ENCODE peak calls at places on chromosomes 13 and 19, in six cellular contexts. C is AG10803, O is body of pancreas, S is amniotic epithelial cell, G is MCF 10A, R is cardiac septum. E is an unnamed sample.

GRCh38 chr19:42076375-42076944 is 494 bp downstream of the ZNF574 start:
- DNase-seq in G (no peak), C (no peak), O (no peak), R (no peak), S (no peak), E (no peak)

GRCh38 chr19:55385749-55386514 is at the start of gene RPL28:
- DNase-seq in C (peak; percentile 96), G (peak; percentile 99), S (peak; percentile 95), O (peak; percentile 98), R (peak; percentile 99), E (peak; percentile 98)

GRCh38 chr13:112696001-112696868 is 6.4 kb downstream of the ATP11A start:
- DNase-seq in R (peak; percentile 71), S (no peak), G (no peak), O (no peak), C (no peak), E (no peak)

GRCh38 chr19:35291916-35292315 is at the start of gene MAG:
- DNase-seq in G (no peak), S (no peak), C (no peak), R (no peak), O (no peak), E (no peak)

GRCh38 chr13:46383383-46383782 is 3.7 kb downstream of the RUBCNL start:
- DNase-seq in G (no peak), O (no peak), R (no peak), C (peak; percentile 42), S (no peak), E (no peak)

GRCh38 chr13:31797154-31797775 is 57.9 kb downstream of the RXFP2 start:
- DNase-seq in S (peak; percentile 51), G (peak; percentile 54), R (no peak), C (peak; percentile 65), O (no peak), E (peak; percentile 30)

GRCh38 chr19:45091031-45091918 is 1.7 kb upstream of the PPP1R37 start:
- DNase-seq in S (peak; percentile 98), O (peak; percentile 99), C (peak; percentile 99), G (peak; percentile 99), R (peak; percentile 99), E (peak; percentile 99)

GRCh38 chr19:38304352-38304865 is 358 bp downstream of the C19orf33 start:
- DNase-seq in G (no peak), R (no peak), S (no peak), O (no peak), C (no peak), E (no peak)

GRCh38 chr19:14782978-14783545 is 4.7 kb upstream of the ADGRE2 start:
- DNase-seq in O (no peak), C (no peak), S (no peak), G (no peak), R (no peak), E (no peak)

GRCh38 chr13:102128216-102128800 is 273.5 kb downstream of the FGF14 start:
- DNase-seq in S (peak; percentile 10), G (peak; percentile 68), R (no peak), O (no peak), C (peak; percentile 37), E (peak; percentile 95)

GRCh38 chr19:15180451-15181390 is 20.1 kb downstream of the NOTCH3 start:
- DNase-seq in G (no peak), R (no peak), C (no peak), S (no peak), O (peak; percentile 81), E (peak; percentile 37)

GRCh38 chr19:46678110-46678732 is 17.2 kb upstream of the DACT3 start:
- DNase-seq in C (no peak), O (peak; percentile 19), S (no peak), G (peak; percentile 43), R (no peak), E (peak; percentile 53)

GRCh38 chr13:21058361-21058760 is 3.0 kb downstream of the LATS2 start:
- DNase-seq in R (no peak), C (peak; percentile 35), S (no peak), O (no peak), G (peak; percentile 41), E (peak; percentile 37)

GRCh38 chr13:45859682-45860081 is 8.1 kb upstream of the SIAH3 start:
- DNase-seq in C (no peak), R (no peak), G (no peak), O (no peak), S (no peak), E (no peak)

GRCh38 chr19:52522555-52522954 is 4.9 kb upstream of the ZNF808 start:
- DNase-seq in O (no peak), R (no peak), C (no peak), S (no peak), G (no peak), E (no peak)

GRCh38 chr13:77492982-77493381 is 42.5 kb upstream of the SCEL start:
- DNase-seq in G (peak; percentile 49), R (no peak), C (no peak), S (peak; percentile 29), O (peak; percentile 16), E (peak; percentile 66)

GRCh38 chr19:14081797-14082674 is 3.5 kb downstream of the C19orf67 start:
- DNase-seq in C (peak; percentile 33), G (no peak), R (no peak), O (peak; percentile 60), S (no peak), E (peak; percentile 85)

GRCh38 chr13:52454459-52454824 is 836 bp upstream of the CKAP2 start:
- DNase-seq in O (peak; percentile 17), G (peak; percentile 60), R (no peak), C (no peak), S (peak; percentile 14), E (peak; percentile 92)

GRCh38 chr19:48308695-48309586 is 16.4 kb upstream of the EMP3 start:
- DNase-seq in R (peak; percentile 54), G (no peak), S (peak; percentile 75), O (no peak), C (no peak), E (peak; percentile 36)

GRCh38 chr13:33299626-33300025 is 14.1 kb upstream of the STARD13 start:
- DNase-seq in G (no peak), S (peak; percentile 66), C (no peak), O (no peak), R (no peak), E (no peak)

GRCh38 chr19:50723069-50723468 is at the start of gene CLEC11A:
- DNase-seq in G (no peak), C (peak; percentile 82), S (peak; percentile 44), O (peak; percentile 26), R (peak; percentile 82), E (no peak)

GRCh38 chr19:18839465-18840287 is 7.9 kb downstream of the UPF1 start:
- DNase-seq in C (peak; percentile 16), R (no peak), G (no peak), O (peak; percentile 56), S (peak; percentile 39), E (no peak)

GRCh38 chr13:85995788-85996418 is 196.7 kb upstream of the SLITRK6 start:
- DNase-seq in R (no peak), C (no peak), G (no peak), S (no peak), O (no peak), E (no peak)

GRCh38 chr13:30158774-30159445 is 148.4 kb downstream of the KATNAL1 start:
- DNase-seq in O (no peak), S (peak; percentile 60), C (peak; percentile 92), R (peak; percentile 68), G (peak; percentile 42), E (peak; percentile 15)

E was measured in epithelial cell of esophagus.